ENCODE peak calls at places on chromosome 21, in nine cellular contexts. T is tibial nerve; E is CD4-positive, alpha-beta memory T cell; A is progenitor cell of endocrine pancreas; G is hippocampal formation; Z is stomach; K is cardiac fibroblast; N is activated CD4-positive, CD25-positive, alpha-beta regulatory T cell treated with anti-CD3 and anti-CD28 coated beads, Interleukin-2, amount 50 U/mL, for 16 hours; J is stimulated activated CD8-positive, alpha-beta memory T cell treated with anti-CD3 and anti-CD28 coated beads, Interleukin-2, amount 100 ng/mL, for 1 hour. X is an unnamed sample.
A peak's percentile ranks its signal among the peaks of the same experiment; 100 is the strongest.

GRCh38 chr21:45607021-45607921 is 36.3 kb upstream of the PCBP3 start:
- DNase-seq in T (no peak), E (peak; percentile 58), A (no peak), G (no peak), Z (no peak), K (peak; percentile 18), N (no peak), J (no peak), X (no peak)

GRCh38 chr21:36910581-36911307 is 55.7 kb downstream of the HLCS start:
- DNase-seq in T (no peak), E (no peak), A (no peak), G (no peak), Z (no peak), K (peak; percentile 77), N (no peak), J (no peak), X (no peak)

GRCh38 chr21:43919871-43920801 is 55.1 kb downstream of the AGPAT3 start:
- DNase-seq in T (no peak), E (no peak), A (no peak), G (no peak), Z (no peak), K (no peak), N (no peak), J (no peak), X (no peak)

GRCh38 chr21:31343680-31344480 is at the start of gene TIAM1:
- DNase-seq in T (peak; percentile 64), E (no peak), A (peak; percentile 22), G (peak; percentile 43), Z (peak; percentile 43), K (peak; percentile 73), N (no peak), J (no peak), X (peak; percentile 78)

GRCh38 chr21:43808367-43808766 is 19.0 kb downstream of the RRP1 start:
- DNase-seq in T (no peak), E (no peak), A (no peak), G (no peak), Z (no peak), K (no peak), N (no peak), J (no peak), X (no peak)

GRCh38 chr21:31334648-31335121 is 9.4 kb downstream of the TIAM1 start:
- DNase-seq in T (no peak), E (no peak), A (no peak), G (no peak), Z (peak; percentile 59), K (no peak), N (no peak), J (no peak), X (peak; percentile 54)

GRCh38 chr21:35113064-35113463 is 64.0 kb upstream of the RUNX1 start:
- DNase-seq in T (no peak), E (no peak), A (no peak), G (no peak), Z (no peak), K (no peak), N (no peak), J (no peak), X (no peak)

GRCh38 chr21:38768385-38769071 is 37.2 kb upstream of the ETS2 start:
- DNase-seq in T (no peak), E (peak; percentile 31), A (no peak), G (no peak), Z (no peak), K (peak; percentile 85), N (peak; percentile 27), J (no peak), X (no peak)

GRCh38 chr21:46196733-46197132 is 12.5 kb upstream of the SPATC1L start:
- DNase-seq in T (no peak), E (no peak), A (no peak), G (no peak), Z (peak; percentile 17), K (no peak), N (no peak), J (no peak), X (no peak)

GRCh38 chr21:31450971-31451370 is 106.9 kb upstream of the TIAM1 start:
- DNase-seq in T (no peak), E (no peak), A (no peak), G (no peak), Z (no peak), K (no peak), N (no peak), J (no peak), X (no peak)

GRCh38 chr21:25872271-25872670 is 137.5 kb downstream of the GABPA start:
- DNase-seq in T (no peak), E (no peak), A (no peak), G (no peak), Z (no peak), K (no peak), N (no peak), J (no peak), X (no peak)

GRCh38 chr21:40373760-40374159 is 473.2 kb downstream of the DSCAM start:
- DNase-seq in T (no peak), E (no peak), A (no peak), G (no peak), Z (no peak), K (no peak), N (no peak), J (no peak), X (no peak)

GRCh38 chr21:33641339-33642026 is at the start of gene CRYZL1:
- DNase-seq in T (peak; percentile 100), E (peak; percentile 100), A (peak; percentile 100), G (peak; percentile 100), Z (peak; percentile 100), K (peak; percentile 100), N (peak; percentile 100), J (peak; percentile 99), X (peak; percentile 99)

X was measured in retina.